ENCODE peak calls at places on chromosomes 6 and 20, in six cellular contexts. L, O, H, Q, W and J are unnamed samples.

GRCh38 chr6:22357724-22358189 is 60.9 kb upstream of the PRL start:
- DNase-seq in L (no peak), O (no peak), H (no peak), Q (no peak), W (no peak), J (no peak)

GRCh38 chr20:21618697-21619421 is 86.6 kb upstream of the PAX1 start:
- DNase-seq in L (no peak), O (no peak), H (no peak), Q (no peak), W (no peak), J (no peak)

GRCh38 chr6:55997223-55997874 is 122.0 kb upstream of the BMP5 start:
- DNase-seq in L (no peak), O (no peak), H (no peak), Q (no peak), W (no peak), J (no peak)

GRCh38 chr6:100488231-100488630 is 23.5 kb upstream of the SIM1 start:
- DNase-seq in L (no peak), O (no peak), H (no peak), Q (no peak), W (no peak), J (no peak)

GRCh38 chr6:33597551-33598322 is 17.7 kb upstream of the BAK1 start:
- DNase-seq in L (no peak), O (no peak), H (no peak), Q (no peak), W (no peak), J (no peak)

GRCh38 chr20:10649817-10650200 is 24.0 kb downstream of the JAG1 start:
- DNase-seq in L (no peak), O (no peak), H (no peak), Q (no peak), W (no peak), J (no peak)

GRCh38 chr6:150741633-150742200 is 123.8 kb upstream of the MTHFD1L start:
- DNase-seq in L (no peak), O (peak), H (no peak), Q (peak), W (no peak), J (peak)

GRCh38 chr20:41218466-41218865 is 81.1 kb downstream of the PLCG1 start:
- DNase-seq in L (no peak), O (no peak), H (peak), Q (no peak), W (no peak), J (no peak)

GRCh38 chr20:54194724-54195438 is 13.0 kb upstream of the PFDN4 start:
- DNase-seq in L (no peak), O (no peak), H (no peak), Q (no peak), W (no peak), J (no peak)

GRCh38 chr20:8287328-8287727 is 155.3 kb downstream of the PLCB1 start:
- DNase-seq in L (no peak), O (no peak), H (no peak), Q (no peak), W (no peak), J (peak)

GRCh38 chr6:106107043-106107613 is 21.0 kb downstream of the PRDM1 start:
- DNase-seq in L (no peak), O (no peak), H (no peak), Q (no peak), W (no peak), J (no peak)

GRCh38 chr6:80625405-80625804 is 518.9 kb downstream of the BCKDHB start:
- DNase-seq in L (no peak), O (no peak), H (no peak), Q (no peak), W (no peak), J (no peak)

GRCh38 chr6:75381878-75382633 is 97.5 kb upstream of the TMEM30A start:
- DNase-seq in L (no peak), O (no peak), H (peak), Q (no peak), W (no peak), J (no peak)

GRCh38 chr6:142822882-142823578 is 121.9 kb downstream of the HIVEP2 start:
- DNase-seq in L (no peak), O (peak), H (no peak), Q (peak), W (no peak), J (peak)

GRCh38 chr6:30700340-30700739 is 9.6 kb upstream of the NRM start:
- DNase-seq in L (no peak), O (no peak), H (no peak), Q (peak), W (no peak), J (no peak)
- TF ChIP-seq CTCF in L (no peak), O (no peak), H (no peak), Q (no peak), W (no peak), J (no peak)

GRCh38 chr6:161370882-161371281 is 97.0 kb upstream of the AGPAT4 start:
- DNase-seq in L (no peak), O (peak), H (peak), Q (peak), W (peak), J (peak)

GRCh38 chr6:161368514-161368913 is 94.7 kb upstream of the AGPAT4 start:
- DNase-seq in L (no peak), O (no peak), H (no peak), Q (no peak), W (no peak), J (no peak)

GRCh38 chr6:161367472-161367871 is 93.6 kb upstream of the AGPAT4 start:
- DNase-seq in L (no peak), O (no peak), H (no peak), Q (no peak), W (no peak), J (no peak)

GRCh38 chr6:161366301-161366953 is 92.6 kb upstream of the AGPAT4 start:
- DNase-seq in L (no peak), O (no peak), H (no peak), Q (no peak), W (no peak), J (no peak)

DNA sequence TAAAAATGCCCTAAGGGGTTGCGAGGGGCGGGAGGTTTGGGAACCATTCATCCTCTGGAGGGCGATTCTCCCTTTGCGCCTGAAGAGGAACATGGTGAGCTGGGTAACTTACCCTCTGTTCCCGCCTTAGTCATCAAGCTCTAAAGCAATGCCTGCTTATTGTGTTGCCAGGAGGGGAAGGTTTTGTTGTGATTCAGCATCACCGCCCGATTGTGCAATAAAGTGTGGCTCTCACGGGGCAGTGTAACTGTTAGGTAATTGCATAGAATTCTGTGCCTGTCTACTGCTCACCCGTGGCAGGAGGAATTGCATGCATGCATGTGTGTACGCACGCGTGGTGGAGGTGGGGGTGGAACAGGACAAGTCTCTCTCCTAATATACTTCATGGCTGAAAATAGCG is 95.5 kb upstream of the AGPAT4 start:
- DNase-seq in L (no peak), O (peak), H (peak), Q (peak), W (no peak), J (no peak)
- TF ChIP-seq CTCF in L (no peak), O (no peak), H (no peak), Q (no peak), W (no peak), J (no peak)

DNA sequence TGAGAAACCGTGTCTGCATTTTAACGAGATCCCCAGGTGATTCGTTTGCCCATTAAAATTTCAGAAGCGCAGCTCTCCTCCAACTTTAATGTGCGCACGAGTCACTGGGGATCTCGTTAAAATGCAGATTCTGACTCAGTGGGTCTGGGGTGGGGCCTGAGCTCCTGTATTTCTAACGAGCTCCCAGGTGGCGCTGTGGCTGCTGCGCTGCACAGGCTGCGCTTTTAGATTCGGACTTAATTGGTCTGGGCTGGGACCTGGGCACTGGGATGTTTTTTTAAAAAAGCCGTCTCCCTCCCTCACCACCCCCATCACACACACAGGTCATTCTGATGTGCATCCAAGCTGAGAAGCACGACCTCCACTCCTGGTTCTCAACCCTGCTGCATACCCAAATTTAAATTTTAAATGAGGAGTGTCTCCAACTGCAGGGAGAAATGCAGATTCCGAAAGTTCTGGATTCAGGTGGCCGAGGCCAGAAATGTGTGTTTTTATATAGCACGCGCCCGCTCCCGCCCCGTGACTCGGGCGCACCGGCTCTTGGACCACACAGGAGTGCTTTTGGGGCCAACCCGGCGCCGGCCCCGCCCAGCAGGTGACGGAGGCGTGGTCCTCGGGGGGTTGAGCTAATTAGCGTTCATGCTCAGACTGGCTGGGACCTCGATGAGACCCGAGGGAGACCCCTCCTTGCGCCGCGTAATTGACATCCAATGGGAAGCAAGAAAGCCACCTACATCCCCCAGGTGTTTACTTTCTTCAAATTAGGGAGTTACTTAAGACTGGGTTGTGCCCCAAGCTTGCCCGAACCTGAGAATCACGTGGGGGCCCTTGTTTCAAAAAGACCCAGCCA is 85.8 kb downstream of the ZFP64 start:
- DNase-seq in L (no peak), O (peak), H (peak), Q (peak), W (peak), J (peak)
- TF ChIP-seq CTCF in L (no peak), O (peak), H (peak), Q (peak), W (peak), J (no peak)

GRCh38 chr6:17762651-17763050 is 55.9 kb upstream of the NUP153 start:
- DNase-seq in L (no peak), O (no peak), H (no peak), Q (no peak), W (no peak), J (no peak)

GRCh38 chr6:17768881-17769280 is 62.2 kb upstream of the NUP153 start:
- DNase-seq in L (no peak), O (no peak), H (no peak), Q (no peak), W (no peak), J (no peak)

GRCh38 chr6:17768388-17768787 is 61.7 kb upstream of the NUP153 start:
- DNase-seq in L (no peak), O (peak), H (peak), Q (peak), W (no peak), J (no peak)
- TF ChIP-seq CTCF in L (no peak), O (no peak), H (no peak), Q (no peak), W (no peak), J (no peak)

DNA sequence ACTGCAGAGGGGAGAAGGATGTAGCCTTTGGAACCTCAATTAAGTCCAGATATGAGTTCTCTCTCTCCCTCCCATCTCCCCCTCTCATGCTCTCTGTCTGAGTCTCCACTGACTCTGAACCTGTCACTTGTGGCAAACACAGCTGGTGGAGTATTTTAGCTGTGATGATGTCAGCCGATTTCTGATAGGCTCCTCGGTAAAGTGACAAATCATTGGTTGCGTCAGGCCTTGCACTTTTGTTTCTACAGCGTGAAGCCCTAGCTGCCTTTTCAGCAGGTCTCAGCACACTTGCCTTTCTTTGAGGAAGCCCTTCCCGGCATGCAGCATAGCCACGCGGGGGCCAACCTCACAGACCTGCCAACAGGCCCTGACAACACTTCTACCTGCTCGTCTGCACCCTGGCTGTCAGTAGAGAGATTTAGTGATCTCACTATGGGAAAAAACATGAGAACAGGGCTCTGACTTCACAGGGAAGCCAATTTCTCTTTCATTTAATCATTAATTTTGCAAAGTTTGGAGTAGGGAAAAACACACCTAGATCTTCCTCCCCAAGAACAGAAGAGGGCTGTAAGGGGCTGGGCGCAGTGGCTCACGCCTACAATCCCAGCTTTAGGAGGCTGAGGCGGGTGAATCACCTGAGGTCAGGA is 84.4 kb downstream of the GMPR start:
- DNase-seq in L (peak), O (peak), H (peak), Q (peak), W (no peak), J (peak)
- TF ChIP-seq CTCF in L (no peak), O (no peak), H (no peak), Q (no peak), W (no peak), J (no peak)

DNA sequence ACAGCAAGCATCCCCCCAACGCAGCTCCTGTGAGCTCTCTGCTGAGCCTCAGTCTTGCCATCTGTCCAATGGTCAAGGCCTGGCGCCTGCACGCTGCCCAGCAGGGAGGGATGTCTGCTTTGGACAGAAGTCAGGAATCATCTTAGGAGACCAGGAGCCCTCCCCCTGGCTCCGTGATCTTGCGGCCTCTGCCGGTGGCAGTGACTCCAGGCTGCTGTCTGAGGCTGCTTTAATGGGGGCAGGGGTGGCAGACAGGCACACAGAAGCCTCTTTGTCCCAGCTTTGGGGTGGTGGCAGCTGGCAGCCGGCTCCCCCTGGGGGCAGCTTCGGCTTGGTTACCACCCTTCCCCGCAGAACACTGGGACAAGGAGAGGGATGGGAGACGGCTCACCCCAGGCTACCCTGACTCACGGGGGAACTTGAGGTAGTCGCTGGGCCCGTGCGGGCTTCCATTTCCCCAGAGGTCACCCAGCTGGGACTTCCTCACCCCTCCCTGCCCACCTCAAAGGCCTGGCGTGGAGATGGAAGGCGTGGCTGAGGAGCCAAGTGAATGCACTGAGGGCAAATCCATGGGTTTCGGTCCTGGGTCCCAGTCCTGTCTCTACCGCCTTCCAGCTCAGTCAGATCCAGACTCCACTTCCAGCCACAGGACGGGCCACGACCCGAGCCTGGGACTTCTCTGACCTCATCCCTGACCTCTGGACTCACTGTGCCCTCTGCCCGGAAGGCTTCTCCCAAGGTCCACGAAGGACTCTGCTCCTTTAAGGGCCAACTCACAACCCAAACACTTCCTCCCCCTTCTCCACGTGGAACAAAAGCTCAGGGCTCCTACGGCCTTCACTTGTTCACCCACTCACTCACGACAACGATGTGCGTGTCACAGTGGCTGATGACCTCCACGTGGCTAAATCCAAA is 14.8 kb downstream of the PEDS1 start:
- DNase-seq in L (no peak), O (peak), H (no peak), Q (peak), W (no peak), J (no peak)
- TF ChIP-seq CTCF in L (no peak), O (no peak), H (peak), Q (peak), W (no peak), J (no peak)

DNA sequence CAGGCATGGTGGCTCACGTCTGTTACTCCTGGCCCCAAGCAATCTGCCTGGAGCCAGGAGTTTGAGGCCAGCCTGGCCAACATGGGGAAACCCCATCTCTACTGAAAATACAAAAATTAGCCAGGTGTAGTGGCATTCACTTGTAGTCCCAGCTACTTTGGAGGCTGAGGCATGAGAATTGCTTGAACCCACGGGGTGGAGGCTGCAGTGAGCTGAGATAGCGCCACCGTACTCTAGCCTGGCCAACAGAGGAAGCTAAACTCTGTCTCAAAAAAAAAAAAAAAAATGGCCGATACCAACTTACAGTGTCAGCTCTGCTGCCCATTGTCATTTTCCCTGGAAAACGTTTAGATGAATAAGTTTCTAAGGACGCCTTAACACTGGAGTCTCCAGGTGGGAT is 489.9 kb downstream of the TFAP2A start:
- DNase-seq in L (no peak), O (no peak), H (no peak), Q (no peak), W (no peak), J (no peak)
- TF ChIP-seq CTCF in L (no peak), O (no peak), H (no peak), Q (peak), W (no peak), J (no peak)

DNA sequence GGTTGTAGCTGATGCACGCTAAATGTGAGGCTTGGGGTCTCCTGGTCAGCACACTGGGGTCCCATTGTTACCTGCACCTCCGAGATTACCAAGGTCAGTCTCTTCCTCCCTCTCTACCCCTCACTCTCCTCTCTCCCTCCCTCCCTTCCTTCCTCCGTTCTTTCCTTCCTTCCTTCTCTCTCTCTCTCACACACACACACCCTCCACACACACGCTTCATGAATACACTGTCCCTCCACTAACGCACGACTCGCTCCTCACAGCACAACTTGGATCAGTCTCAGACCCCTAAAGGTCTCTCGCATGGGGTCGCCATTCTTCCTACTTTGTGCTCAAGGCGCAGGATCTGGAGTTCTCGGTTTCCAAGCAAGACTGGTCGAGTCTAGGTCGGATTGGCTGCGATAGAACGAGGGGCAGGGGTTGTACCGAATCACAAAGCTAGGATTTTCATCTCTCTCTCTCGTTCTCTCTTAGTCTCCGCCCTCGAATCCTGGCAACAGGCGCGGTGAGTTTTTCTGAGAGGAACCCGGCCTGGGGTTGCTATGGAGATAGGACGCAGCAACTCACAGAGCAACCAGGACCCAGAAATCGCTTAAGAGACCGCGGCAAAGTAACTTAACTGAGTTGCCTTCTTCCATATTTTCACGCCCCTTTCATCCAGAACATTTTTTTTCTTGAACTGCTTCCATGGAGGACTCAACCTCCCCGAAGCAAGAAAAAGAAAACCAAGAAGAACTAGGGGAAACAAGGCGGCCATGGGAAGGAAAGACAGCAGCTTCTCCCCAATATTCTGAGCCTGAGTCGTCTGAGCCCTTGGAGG is at the start of gene RSPH4A:
- DNase-seq in L (peak), O (peak), H (peak), Q (peak), W (peak), J (peak)
- TF ChIP-seq CTCF in L (no peak), O (no peak), H (peak), Q (no peak), W (no peak), J (no peak)

GRCh38 chr6:70103798-70104197 is 199.1 kb downstream of the COL9A1 start:
- DNase-seq in L (no peak), O (peak), H (no peak), Q (peak), W (no peak), J (no peak)
- TF ChIP-seq CTCF in L (no peak), O (peak), H (peak), Q (peak), W (peak), J (peak)